ENCODE peak calls at places on chromosomes 6 and 20, in six cellular contexts. T is naive thymus-derived CD4-positive, alpha-beta T cell; V is ascending aorta; R is fibroblast of lung; Q is psoas muscle; O is IMR-90. S is an unnamed sample.

GRCh38 chr6:168678177-168678576 is 237.2 kb downstream of the SMOC2 start:
- DNase-seq in V (no peak), R (no peak), Q (no peak), O (no peak), T (no peak), S (no peak)

GRCh38 chr6:170124836-170125235 is 166.0 kb downstream of the DLL1 start:
- DNase-seq in Q (no peak), V (no peak), R (no peak), O (no peak), T (no peak), S (no peak)

GRCh38 chr20:59831901-59832240 is 101.6 kb downstream of the SYCP2 start:
- DNase-seq in O (no peak), Q (no peak), R (no peak), T (no peak), V (no peak), S (no peak)

GRCh38 chr20:43586641-43587040 is 4.1 kb upstream of the IFT52 start:
- DNase-seq in O (no peak), Q (no peak), V (no peak), T (no peak), R (no peak), S (no peak)

GRCh38 chr6:144330588-144330987 is 45.5 kb downstream of the UTRN start:
- DNase-seq in O (no peak), Q (no peak), T (no peak), V (no peak), R (no peak), S (no peak)

GRCh38 chr20:23078994-23079364 is 7.1 kb downstream of the CD93 start:
- DNase-seq in T (no peak), O (no peak), R (no peak), V (no peak), Q (no peak), S (no peak)

GRCh38 chr6:121201108-121201507 is 133.2 kb downstream of the TBC1D32 start:
- DNase-seq in O (peak; percentile 7), T (no peak), R (peak; percentile 27), Q (no peak), V (no peak), S (no peak)

GRCh38 chr20:63429992-63430391 is 42.5 kb downstream of the KCNQ2 start:
- DNase-seq in Q (no peak), O (no peak), R (no peak), T (no peak), V (no peak), S (no peak)

GRCh38 chr6:43033874-43034273 is 12.5 kb downstream of the RRP36 start:
- DNase-seq in O (no peak), Q (no peak), T (no peak), R (no peak), V (no peak), S (no peak)

GRCh38 chr6:168130168-168130651 is 51.2 kb upstream of the FRMD1 start:
- DNase-seq in O (no peak), T (no peak), V (no peak), Q (no peak), R (no peak), S (no peak)

GRCh38 chr6:127190552-127190951 is 72.1 kb downstream of the RSPO3 start:
- DNase-seq in Q (no peak), V (no peak), T (no peak), R (peak; percentile 40), O (peak; percentile 61), S (peak; percentile 43)

GRCh38 chr6:75233097-75233615 is 10.4 kb downstream of the COX7A2 start:
- DNase-seq in Q (no peak), T (no peak), V (no peak), R (no peak), O (no peak), S (no peak)

GRCh38 chr20:19897891-19898290 is 119.3 kb upstream of the NAA20 start:
- DNase-seq in O (no peak), T (no peak), Q (no peak), V (no peak), R (no peak), S (no peak)

GRCh38 chr6:54267798-54268197 is 40.4 kb upstream of the TINAG start:
- DNase-seq in R (peak; percentile 42), O (peak; percentile 60), T (no peak), V (no peak), Q (no peak), S (peak; percentile 72)

GRCh38 chr20:32350421-32350820 is 7.7 kb upstream of the ASXL1 start:
- DNase-seq in Q (no peak), T (no peak), R (no peak), O (no peak), V (no peak), S (no peak)

GRCh38 chr20:59818911-59819310 is 114.5 kb downstream of the SYCP2 start:
- DNase-seq in R (no peak), T (no peak), O (no peak), V (no peak), Q (no peak), S (no peak)

GRCh38 chr6:157980288-157981131 is 1.2 kb upstream of the SYNJ2 start:
- DNase-seq in O (no peak), R (no peak), T (peak; percentile 22), V (no peak), Q (no peak), S (no peak)

GRCh38 chr6:16401868-16402267 is 163.5 kb downstream of the GMPR start:
- DNase-seq in V (no peak), O (no peak), T (no peak), R (no peak), Q (no peak), S (no peak)

GRCh38 chr6:36703081-36703606 is 5.5 kb downstream of the RAB44 start:
- DNase-seq in Q (no peak), T (no peak), V (no peak), O (no peak), R (no peak), S (no peak)

GRCh38 chr6:36700812-36701211 is 3.2 kb downstream of the RAB44 start:
- DNase-seq in O (no peak), T (no peak), V (no peak), R (no peak), Q (no peak), S (no peak)

GRCh38 chr6:36700071-36700811 is 2.6 kb downstream of the RAB44 start:
- DNase-seq in V (no peak), Q (no peak), O (no peak), T (no peak), R (no peak), S (no peak)

GRCh38 chr6:36702656-36703055 is 5.0 kb downstream of the RAB44 start:
- DNase-seq in T (no peak), Q (no peak), O (no peak), R (no peak), V (no peak), S (no peak)

DNA sequence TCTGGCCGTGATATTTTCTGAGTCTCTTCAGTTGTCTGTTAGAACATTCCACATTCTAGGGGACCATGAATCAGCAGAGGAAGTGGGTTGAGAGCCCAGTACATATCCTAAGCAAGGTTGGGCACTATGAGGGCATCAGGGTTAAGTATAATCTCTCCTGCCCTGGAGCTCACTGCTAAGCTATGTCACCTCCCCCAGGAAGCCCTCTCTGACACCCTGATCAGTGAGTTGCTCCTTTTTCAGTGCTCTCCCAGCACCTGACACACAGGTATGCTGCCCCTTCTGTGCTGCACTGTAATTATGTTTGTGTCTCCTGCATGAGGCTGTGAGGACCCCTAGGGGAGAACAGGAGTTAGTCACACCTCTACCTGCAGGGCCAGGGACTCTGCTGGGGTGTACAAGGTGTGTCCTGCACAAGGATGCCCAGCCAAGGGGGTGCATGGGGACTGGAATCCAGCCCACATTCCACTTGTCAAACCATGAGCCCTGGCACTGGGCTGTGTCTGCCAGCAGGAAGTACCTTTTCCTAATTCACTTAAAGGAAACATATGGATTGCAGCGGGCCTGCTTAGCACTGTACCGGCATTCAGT is 3.9 kb downstream of the RAB44 start:
- DNase-seq in O (no peak), T (no peak), V (no peak), Q (no peak), R (no peak), S (no peak)
- H3K27ac ChIP-seq in O (no peak overlapping the region), T (no peak overlapping the region), V (no peak overlapping the region), Q (no peak overlapping the region), R (no peak overlapping the region), S (no peak overlapping the region)

DNA sequence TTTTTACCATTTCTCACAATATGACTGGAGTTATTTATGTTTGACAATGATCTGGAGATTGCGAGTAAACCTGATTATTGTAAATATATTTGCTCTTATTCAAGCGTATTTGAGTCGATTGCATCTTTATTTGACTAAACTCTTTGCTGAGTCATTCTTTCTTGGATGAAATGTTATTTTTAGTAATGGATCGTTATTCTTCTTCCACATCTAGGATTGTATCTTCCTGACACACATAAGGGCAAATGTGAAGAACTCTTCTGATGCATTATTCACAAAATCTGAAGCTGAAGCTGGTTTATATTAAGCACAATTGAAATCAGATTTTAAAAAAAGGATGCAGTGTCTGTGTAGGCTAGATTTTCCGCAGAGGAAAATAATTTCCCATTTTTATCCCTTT is 68.2 kb downstream of the SEL1L2 start:
- DNase-seq in R (no peak), O (no peak), Q (no peak), T (no peak), V (no peak), S (no peak)
- H3K4me3 ChIP-seq in R (no peak overlapping the region), O (no peak overlapping the region), Q (no peak overlapping the region), T (no peak overlapping the region), V (no peak overlapping the region), S (no peak overlapping the region)

DNA sequence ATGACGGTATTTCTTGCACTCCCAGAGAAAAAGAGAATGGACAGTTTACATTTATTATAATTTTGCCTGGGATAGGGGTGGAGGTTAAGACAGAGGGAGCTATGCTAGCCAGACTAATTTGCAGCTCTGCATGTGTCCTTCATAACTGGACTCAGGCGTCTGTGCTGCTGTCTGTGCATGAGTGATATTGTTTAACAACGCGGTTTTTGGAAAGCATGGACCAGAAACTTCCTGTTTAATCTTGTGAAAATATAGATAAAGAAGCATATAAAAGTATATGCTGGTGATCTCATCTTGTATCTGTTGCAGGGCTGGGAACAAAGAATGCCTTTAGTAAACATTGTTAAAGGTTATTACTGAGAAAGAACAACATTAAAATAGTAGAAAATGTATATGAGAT is 98.3 kb downstream of the DNAH8 start:
- DNase-seq in R (no peak), Q (no peak), O (no peak), V (no peak), T (no peak), S (peak; percentile 53)
- H3K27me3 ChIP-seq in R (no peaks in the 10 kb centered on the region), Q (no peaks in the 10 kb centered on the region), O (no peaks in the 10 kb centered on the region), V (no peaks in the 10 kb centered on the region), T (no peaks in the 10 kb centered on the region), S (no peaks in the 10 kb centered on the region)

GRCh38 chr20:4076671-4077070 is 61.3 kb upstream of the RNF24 start:
- DNase-seq in V (no peak), Q (no peak), R (peak; percentile 96), T (no peak), O (peak; percentile 95), S (peak; percentile 57)
- H3K27ac ChIP-seq in V (peak overlapping the region; percentile 84), Q (no peak overlapping the region), R (peak overlapping the region; percentile 50), T (no peak overlapping the region), O (peak overlapping the region; percentile 19), S (no peak overlapping the region)

S was measured in brain microvascular endothelial cell.